ENCODE peak calls at places on chromosome 2, in seven cellular contexts. One of them, this sample, is unnamed.

GRCh38 chr2:233839447-233839820 is 14.9 kb downstream of the HJURP start:
- DNase-seq in DMS153: no peak
- DNase-seq in PC-9: no peak
- DNase-seq in NCI-H460: no peak
- DNase-seq in ACHN: no peak
- DNase-seq in AG09319: no peak
- DNase-seq in sciatic nerve: no peak
- DNase-seq in this sample: no peak

GRCh38 chr2:45823723-45824206 is 172.3 kb downstream of the PRKCE start:
- DNase-seq in DMS153: peak; percentile 82
- DNase-seq in PC-9: no peak
- DNase-seq in NCI-H460: no peak
- DNase-seq in ACHN: peak; percentile 41
- DNase-seq in AG09319: no peak
- DNase-seq in sciatic nerve: no peak
- DNase-seq in this sample: peak; percentile 97

GRCh38 chr2:137888845-137889244 is 75.4 kb upstream of the HNMT start:
- DNase-seq in DMS153: peak; percentile 62
- DNase-seq in PC-9: peak; percentile 35
- DNase-seq in NCI-H460: peak; percentile 34
- DNase-seq in ACHN: peak; percentile 31
- DNase-seq in AG09319: no peak
- DNase-seq in sciatic nerve: no peak
- DNase-seq in this sample: no peak

GRCh38 chr2:239148495-239149200 is 252.2 kb downstream of the HDAC4 start:
- DNase-seq in DMS153: no peak
- DNase-seq in PC-9: no peak
- DNase-seq in NCI-H460: no peak
- DNase-seq in ACHN: no peak
- DNase-seq in AG09319: no peak
- DNase-seq in sciatic nerve: peak; percentile 48
- DNase-seq in this sample: peak; percentile 41

GRCh38 chr2:145652051-145652450 is 1132.1 kb upstream of the ZEB2 start:
- DNase-seq in DMS153: no peak
- DNase-seq in PC-9: no peak
- DNase-seq in NCI-H460: no peak
- DNase-seq in ACHN: no peak
- DNase-seq in AG09319: no peak
- DNase-seq in sciatic nerve: no peak
- DNase-seq in this sample: no peak

GRCh38 chr2:237429761-237430160 is 15.8 kb upstream of the COL6A3 start:
- DNase-seq in DMS153: no peak
- DNase-seq in PC-9: no peak
- DNase-seq in NCI-H460: no peak
- DNase-seq in ACHN: no peak
- DNase-seq in AG09319: no peak
- DNase-seq in sciatic nerve: no peak
- DNase-seq in this sample: no peak

GRCh38 chr2:10946394-10946793 is 34.7 kb downstream of the KCNF1 start:
- DNase-seq in DMS153: no peak
- DNase-seq in PC-9: no peak
- DNase-seq in NCI-H460: no peak
- DNase-seq in ACHN: no peak
- DNase-seq in AG09319: no peak
- DNase-seq in sciatic nerve: no peak
- DNase-seq in this sample: no peak

GRCh38 chr2:19580830-19581229 is 222.4 kb upstream of the OSR1 start:
- DNase-seq in DMS153: no peak
- DNase-seq in PC-9: no peak
- DNase-seq in NCI-H460: no peak
- DNase-seq in ACHN: no peak
- DNase-seq in AG09319: no peak
- DNase-seq in sciatic nerve: no peak
- DNase-seq in this sample: no peak

GRCh38 chr2:168603439-168603961 is 147.4 kb downstream of the CERS6 start:
- DNase-seq in DMS153: no peak
- DNase-seq in PC-9: no peak
- DNase-seq in NCI-H460: no peak
- DNase-seq in ACHN: no peak
- DNase-seq in AG09319: no peak
- DNase-seq in sciatic nerve: no peak
- DNase-seq in this sample: no peak

GRCh38 chr2:173286153-173286809 is 68.4 kb upstream of the CDCA7 start:
- DNase-seq in DMS153: no peak
- DNase-seq in PC-9: no peak
- DNase-seq in NCI-H460: no peak
- DNase-seq in ACHN: peak; percentile 10
- DNase-seq in AG09319: no peak
- DNase-seq in sciatic nerve: no peak
- DNase-seq in this sample: no peak

GRCh38 chr2:46382331-46383112 is 85.3 kb downstream of the EPAS1 start:
- DNase-seq in DMS153: no peak
- DNase-seq in PC-9: no peak
- DNase-seq in NCI-H460: no peak
- DNase-seq in ACHN: no peak
- DNase-seq in AG09319: no peak
- DNase-seq in sciatic nerve: no peak
- DNase-seq in this sample: no peak

GRCh38 chr2:200966770-200967169 is 3.3 kb upstream of the ORC2 start:
- DNase-seq in DMS153: no peak
- DNase-seq in PC-9: peak; percentile 72
- DNase-seq in NCI-H460: peak; percentile 18
- DNase-seq in ACHN: peak; percentile 32
- DNase-seq in AG09319: no peak
- DNase-seq in sciatic nerve: no peak
- DNase-seq in this sample: no peak

GRCh38 chr2:235468978-235469694 is 24.7 kb upstream of the AGAP1 start:
- DNase-seq in DMS153: peak; percentile 67
- DNase-seq in PC-9: peak; percentile 93
- DNase-seq in NCI-H460: peak; percentile 95
- DNase-seq in ACHN: peak; percentile 82
- DNase-seq in AG09319: peak; percentile 55
- DNase-seq in sciatic nerve: no peak
- DNase-seq in this sample: peak; percentile 55

GRCh38 chr2:61664190-61664589 is 126.0 kb upstream of the XPO1 start:
- DNase-seq in DMS153: no peak
- DNase-seq in PC-9: no peak
- DNase-seq in NCI-H460: no peak
- DNase-seq in ACHN: no peak
- DNase-seq in AG09319: no peak
- DNase-seq in sciatic nerve: no peak
- DNase-seq in this sample: no peak

GRCh38 chr2:191555092-191555742 is 122.7 kb upstream of the NABP1 start:
- DNase-seq in DMS153: peak; percentile 63
- DNase-seq in PC-9: peak; percentile 58
- DNase-seq in NCI-H460: peak; percentile 87
- DNase-seq in ACHN: peak; percentile 84
- DNase-seq in AG09319: peak; percentile 51
- DNase-seq in sciatic nerve: peak; percentile 93
- DNase-seq in this sample: peak; percentile 85

GRCh38 chr2:194539436-194539835 is 1117.6 kb upstream of the SLC39A10 start:
- DNase-seq in DMS153: no peak
- DNase-seq in PC-9: no peak
- DNase-seq in NCI-H460: no peak
- DNase-seq in ACHN: no peak
- DNase-seq in AG09319: no peak
- DNase-seq in sciatic nerve: no peak
- DNase-seq in this sample: no peak

GRCh38 chr2:144481109-144481508 is 38.8 kb downstream of the ZEB2 start:
- DNase-seq in DMS153: no peak
- DNase-seq in PC-9: no peak
- DNase-seq in NCI-H460: no peak
- DNase-seq in ACHN: no peak
- DNase-seq in AG09319: no peak
- DNase-seq in sciatic nerve: no peak
- DNase-seq in this sample: no peak

GRCh38 chr2:25050128-25050527 is 8.3 kb downstream of the EFR3B start:
- DNase-seq in DMS153: no peak
- DNase-seq in PC-9: no peak
- DNase-seq in NCI-H460: no peak
- DNase-seq in ACHN: no peak
- DNase-seq in AG09319: no peak
- DNase-seq in sciatic nerve: no peak
- DNase-seq in this sample: no peak

GRCh38 chr2:42503291-42503690 is 9.5 kb upstream of the KCNG3 start:
- DNase-seq in DMS153: no peak
- DNase-seq in PC-9: no peak
- DNase-seq in NCI-H460: no peak
- DNase-seq in ACHN: no peak
- DNase-seq in AG09319: no peak
- DNase-seq in sciatic nerve: no peak
- DNase-seq in this sample: no peak

GRCh38 chr2:55843096-55843991 is 80.2 kb downstream of the EFEMP1 start:
- DNase-seq in DMS153: peak; percentile 88
- DNase-seq in PC-9: peak; percentile 96
- DNase-seq in NCI-H460: peak; percentile 91
- DNase-seq in ACHN: no peak
- DNase-seq in AG09319: peak; percentile 67
- DNase-seq in sciatic nerve: no peak
- DNase-seq in this sample: no peak

GRCh38 chr2:230783101-230783500 is 70.5 kb downstream of the CAB39 start:
- DNase-seq in DMS153: no peak
- DNase-seq in PC-9: no peak
- DNase-seq in NCI-H460: no peak
- DNase-seq in ACHN: no peak
- DNase-seq in AG09319: no peak
- DNase-seq in sciatic nerve: no peak
- DNase-seq in this sample: no peak

GRCh38 chr2:120540719-120541552 is 194.7 kb upstream of the GLI2 start:
- DNase-seq in DMS153: no peak
- DNase-seq in PC-9: no peak
- DNase-seq in NCI-H460: no peak
- DNase-seq in ACHN: no peak
- DNase-seq in AG09319: no peak
- DNase-seq in sciatic nerve: no peak
- DNase-seq in this sample: no peak

GRCh38 chr2:65133626-65134025 is 3.7 kb upstream of the RAB1A start:
- DNase-seq in DMS153: no peak
- DNase-seq in PC-9: no peak
- DNase-seq in NCI-H460: no peak
- DNase-seq in ACHN: no peak
- DNase-seq in AG09319: no peak
- DNase-seq in sciatic nerve: no peak
- DNase-seq in this sample: no peak

GRCh38 chr2:133412637-133413164 is 155.6 kb downstream of the NCKAP5 start:
- DNase-seq in DMS153: no peak
- DNase-seq in PC-9: no peak
- DNase-seq in NCI-H460: no peak
- DNase-seq in ACHN: no peak
- DNase-seq in AG09319: no peak
- DNase-seq in sciatic nerve: no peak
- DNase-seq in this sample: no peak

GRCh38 chr2:61328707-61329251 is 142.1 kb downstream of the USP34 start:
- DNase-seq in DMS153: peak; percentile 73
- DNase-seq in PC-9: no peak
- DNase-seq in NCI-H460: no peak
- DNase-seq in ACHN: no peak
- DNase-seq in AG09319: no peak
- DNase-seq in sciatic nerve: no peak
- DNase-seq in this sample: no peak

GRCh38 chr2:2656046-2656715 is 325.1 kb upstream of the MYT1L start:
- DNase-seq in DMS153: no peak
- DNase-seq in PC-9: no peak
- DNase-seq in NCI-H460: no peak
- DNase-seq in ACHN: no peak
- DNase-seq in AG09319: no peak
- DNase-seq in sciatic nerve: no peak
- DNase-seq in this sample: peak; percentile 50

GRCh38 chr2:218583983-218584850 is 15.6 kb downstream of the CNOT9 start:
- DNase-seq in DMS153: no peak
- DNase-seq in PC-9: no peak
- DNase-seq in NCI-H460: no peak
- DNase-seq in ACHN: peak; percentile 31
- DNase-seq in AG09319: no peak
- DNase-seq in sciatic nerve: no peak
- DNase-seq in this sample: no peak

GRCh38 chr2:20635698-20636584 is 15.0 kb downstream of the HS1BP3 start:
- DNase-seq in DMS153: peak; percentile 59
- DNase-seq in PC-9: peak; percentile 48
- DNase-seq in NCI-H460: peak; percentile 76
- DNase-seq in ACHN: peak; percentile 82
- DNase-seq in AG09319: peak; percentile 70
- DNase-seq in sciatic nerve: peak; percentile 94
- DNase-seq in this sample: peak; percentile 95

GRCh38 chr2:74059137-74059775 is 74.5 kb downstream of the TET3 start:
- DNase-seq in DMS153: no peak
- DNase-seq in PC-9: no peak
- DNase-seq in NCI-H460: no peak
- DNase-seq in ACHN: no peak
- DNase-seq in AG09319: no peak
- DNase-seq in sciatic nerve: no peak
- DNase-seq in this sample: no peak

GRCh38 chr2:10926191-10926830 is 14.6 kb downstream of the KCNF1 start:
- DNase-seq in DMS153: no peak
- DNase-seq in PC-9: no peak
- DNase-seq in NCI-H460: no peak
- DNase-seq in ACHN: no peak
- DNase-seq in AG09319: no peak
- DNase-seq in sciatic nerve: no peak
- DNase-seq in this sample: no peak

GRCh38 chr2:236319036-236319435 is 54.8 kb upstream of the ASB18 start:
- DNase-seq in DMS153: no peak
- DNase-seq in PC-9: no peak
- DNase-seq in NCI-H460: peak; percentile 13
- DNase-seq in ACHN: no peak
- DNase-seq in AG09319: no peak
- DNase-seq in sciatic nerve: no peak
- DNase-seq in this sample: no peak

GRCh38 chr2:3278521-3279218 is 98.9 kb downstream of the EIPR1 start:
- DNase-seq in DMS153: no peak
- DNase-seq in PC-9: no peak
- DNase-seq in NCI-H460: no peak
- DNase-seq in ACHN: no peak
- DNase-seq in AG09319: no peak
- DNase-seq in sciatic nerve: no peak
- DNase-seq in this sample: no peak

GRCh38 chr2:20350105-20350712 is 435 bp downstream of the PUM2 start:
- DNase-seq in DMS153: no peak
- DNase-seq in PC-9: no peak
- DNase-seq in NCI-H460: no peak
- DNase-seq in ACHN: no peak
- DNase-seq in AG09319: no peak
- DNase-seq in sciatic nerve: peak; percentile 72
- DNase-seq in this sample: no peak

This sample was measured in tibial artery.